ENCODE peak calls at places on chromosomes 2 and 18, in five cellular contexts. One of them, this sample, is unnamed.

GRCh38 chr18:12679183-12679786 is 21.4 kb upstream of the SPIRE1 start:
- DNase-seq in hepatocyte: no peak
- DNase-seq in neural progenitor cell: no peak
- DNase-seq in GM23248: peak; percentile 65
- DNase-seq in GM23338: no peak
- DNase-seq in this sample: peak; percentile 77

GRCh38 chr2:238243496-238244076 is 3.7 kb upstream of the HES6 start:
- DNase-seq in hepatocyte: no peak
- DNase-seq in neural progenitor cell: no peak
- DNase-seq in GM23248: no peak
- DNase-seq in GM23338: peak; percentile 70
- DNase-seq in this sample: no peak

GRCh38 chr18:35041752-35042379 is 653 bp downstream of the MAPRE2 start:
- DNase-seq in hepatocyte: no peak
- DNase-seq in neural progenitor cell: peak; percentile 36
- DNase-seq in GM23248: peak; percentile 32
- DNase-seq in GM23338: no peak
- DNase-seq in this sample: no peak

GRCh38 chr2:203025592-203025991 is 10.9 kb downstream of the NBEAL1 start:
- DNase-seq in hepatocyte: no peak
- DNase-seq in neural progenitor cell: no peak
- DNase-seq in GM23248: peak; percentile 45
- DNase-seq in GM23338: no peak
- DNase-seq in this sample: no peak

GRCh38 chr2:241017228-241017940 is 19.0 kb downstream of the SNED1 start:
- DNase-seq in hepatocyte: no peak
- DNase-seq in neural progenitor cell: no peak
- DNase-seq in GM23248: no peak
- DNase-seq in GM23338: no peak
- DNase-seq in this sample: no peak

GRCh38 chr2:116802671-116803070 is 1011.8 kb upstream of the DDX18 start:
- DNase-seq in hepatocyte: no peak
- DNase-seq in neural progenitor cell: no peak
- DNase-seq in GM23248: no peak
- DNase-seq in GM23338: no peak
- DNase-seq in this sample: no peak

GRCh38 chr2:216911886-216912285 is 52.0 kb upstream of the TNP1 start:
- DNase-seq in hepatocyte: no peak
- DNase-seq in neural progenitor cell: no peak
- DNase-seq in GM23248: peak; percentile 77
- DNase-seq in GM23338: no peak
- DNase-seq in this sample: no peak

GRCh38 chr2:201057715-201058248 is 13.7 kb downstream of the HYCC2 start:
- DNase-seq in hepatocyte: no peak
- DNase-seq in neural progenitor cell: no peak
- DNase-seq in GM23248: no peak
- DNase-seq in GM23338: no peak
- DNase-seq in this sample: no peak

GRCh38 chr2:202102425-202103005 is 29.5 kb downstream of the KIAA2012 start:
- DNase-seq in hepatocyte: no peak
- DNase-seq in neural progenitor cell: peak; percentile 24
- DNase-seq in GM23248: no peak
- DNase-seq in GM23338: no peak
- DNase-seq in this sample: peak; percentile 73

GRCh38 chr2:147520817-147521216 is 324.0 kb upstream of the ACVR2A start:
- DNase-seq in hepatocyte: no peak
- DNase-seq in neural progenitor cell: no peak
- DNase-seq in GM23248: no peak
- DNase-seq in GM23338: no peak
- DNase-seq in this sample: no peak

GRCh38 chr2:167411367-167411766 is 523.1 kb downstream of the XIRP2 start:
- DNase-seq in hepatocyte: no peak
- DNase-seq in neural progenitor cell: no peak
- DNase-seq in GM23248: no peak
- DNase-seq in GM23338: no peak
- DNase-seq in this sample: peak; percentile 8

GRCh38 chr2:65103013-65103720 is 26.7 kb downstream of the RAB1A start:
- DNase-seq in hepatocyte: no peak
- DNase-seq in neural progenitor cell: peak; percentile 14
- DNase-seq in GM23248: no peak
- DNase-seq in GM23338: no peak
- DNase-seq in this sample: no peak

GRCh38 chr18:48949606-48950535 is 894 bp downstream of the SMAD7 start:
- DNase-seq in hepatocyte: peak; percentile 60
- DNase-seq in neural progenitor cell: peak; percentile 81
- DNase-seq in GM23248: peak; percentile 74
- DNase-seq in GM23338: peak; percentile 90
- DNase-seq in this sample: peak; percentile 68

GRCh38 chr2:235900631-235901030 is 267.6 kb downstream of the GBX2 start:
- DNase-seq in hepatocyte: no peak
- DNase-seq in neural progenitor cell: no peak
- DNase-seq in GM23248: no peak
- DNase-seq in GM23338: no peak
- DNase-seq in this sample: no peak

GRCh38 chr2:117351396-117351795 is 463.1 kb upstream of the DDX18 start:
- DNase-seq in hepatocyte: no peak
- DNase-seq in neural progenitor cell: no peak
- DNase-seq in GM23248: no peak
- DNase-seq in GM23338: no peak
- DNase-seq in this sample: no peak

GRCh38 chr2:97734061-97734912 is 20.9 kb downstream of the ZAP70 start:
- DNase-seq in hepatocyte: no peak
- DNase-seq in neural progenitor cell: no peak
- DNase-seq in GM23248: no peak
- DNase-seq in GM23338: no peak
- DNase-seq in this sample: no peak

GRCh38 chr2:628651-629050 is 48.6 kb downstream of the TMEM18 start:
- DNase-seq in hepatocyte: no peak
- DNase-seq in neural progenitor cell: no peak
- DNase-seq in GM23248: no peak
- DNase-seq in GM23338: no peak
- DNase-seq in this sample: peak; percentile 8

GRCh38 chr18:46555213-46555612 is 101.8 kb downstream of the LOXHD1 start:
- DNase-seq in hepatocyte: no peak
- DNase-seq in neural progenitor cell: no peak
- DNase-seq in GM23248: no peak
- DNase-seq in GM23338: no peak
- DNase-seq in this sample: no peak

GRCh38 chr18:36331541-36331971 is 34.0 kb downstream of the FHOD3 start:
- DNase-seq in hepatocyte: no peak
- DNase-seq in neural progenitor cell: no peak
- DNase-seq in GM23248: no peak
- DNase-seq in GM23338: no peak
- DNase-seq in this sample: no peak

GRCh38 chr2:187475499-187476248 is 27.6 kb upstream of the CALCRL start:
- DNase-seq in hepatocyte: no peak
- DNase-seq in neural progenitor cell: no peak
- DNase-seq in GM23248: no peak
- DNase-seq in GM23338: no peak
- DNase-seq in this sample: no peak

GRCh38 chr2:151237422-151238012 is 24.1 kb downstream of the RBM43 start:
- DNase-seq in hepatocyte: no peak
- DNase-seq in neural progenitor cell: no peak
- DNase-seq in GM23248: peak; percentile 72
- DNase-seq in GM23338: peak; percentile 11
- DNase-seq in this sample: peak; percentile 12

GRCh38 chr18:62614499-62614898 is 91.7 kb downstream of the ZCCHC2 start:
- DNase-seq in hepatocyte: no peak
- DNase-seq in neural progenitor cell: no peak
- DNase-seq in GM23248: no peak
- DNase-seq in GM23338: no peak
- DNase-seq in this sample: no peak

GRCh38 chr18:68722807-68723206 is 7.9 kb upstream of the TMX3 start:
- DNase-seq in hepatocyte: no peak
- DNase-seq in neural progenitor cell: no peak
- DNase-seq in GM23248: no peak
- DNase-seq in GM23338: no peak
- DNase-seq in this sample: no peak

GRCh38 chr2:108385411-108386071 is 7.8 kb downstream of the SULT1C4 start:
- DNase-seq in hepatocyte: peak; percentile 34
- DNase-seq in neural progenitor cell: no peak
- DNase-seq in GM23248: no peak
- DNase-seq in GM23338: no peak
- DNase-seq in this sample: no peak

GRCh38 chr2:75608684-75609333 is 37.8 kb upstream of the MRPL19 start:
- DNase-seq in hepatocyte: peak; percentile 77
- DNase-seq in neural progenitor cell: peak; percentile 83
- DNase-seq in GM23248: peak; percentile 75
- DNase-seq in GM23338: peak; percentile 83
- DNase-seq in this sample: peak; percentile 65

GRCh38 chr18:8762968-8763367 is 57.6 kb downstream of the MTCL1 start:
- DNase-seq in hepatocyte: no peak
- DNase-seq in neural progenitor cell: no peak
- DNase-seq in GM23248: no peak
- DNase-seq in GM23338: no peak
- DNase-seq in this sample: no peak

GRCh38 chr18:45974088-45974536 is 7.0 kb upstream of the EPG5 start:
- DNase-seq in hepatocyte: peak; percentile 75
- DNase-seq in neural progenitor cell: peak; percentile 72
- DNase-seq in GM23248: peak; percentile 86
- DNase-seq in GM23338: peak; percentile 83
- DNase-seq in this sample: peak; percentile 82

GRCh38 chr2:113212245-113213060 is 38.7 kb downstream of the PSD4 start:
- DNase-seq in hepatocyte: no peak
- DNase-seq in neural progenitor cell: peak; percentile 20
- DNase-seq in GM23248: no peak
- DNase-seq in GM23338: no peak
- DNase-seq in this sample: peak; percentile 66

GRCh38 chr2:138267161-138267901 is 234.2 kb upstream of the SPOPL start:
- DNase-seq in hepatocyte: no peak
- DNase-seq in neural progenitor cell: no peak
- DNase-seq in GM23248: peak; percentile 73
- DNase-seq in GM23338: no peak
- DNase-seq in this sample: peak; percentile 79

GRCh38 chr2:70143314-70144150 is 47.3 kb downstream of the C2orf42 start:
- DNase-seq in hepatocyte: peak; percentile 78
- DNase-seq in neural progenitor cell: peak; percentile 24
- DNase-seq in GM23248: peak; percentile 61
- DNase-seq in GM23338: peak; percentile 34
- DNase-seq in this sample: peak; percentile 30

GRCh38 chr2:110748489-110748867 is 16.1 kb downstream of the ACOXL start:
- DNase-seq in hepatocyte: no peak
- DNase-seq in neural progenitor cell: peak; percentile 30
- DNase-seq in GM23248: no peak
- DNase-seq in GM23338: no peak
- DNase-seq in this sample: no peak

GRCh38 chr2:221444106-221444505 is 128.0 kb downstream of the EPHA4 start:
- DNase-seq in hepatocyte: no peak
- DNase-seq in neural progenitor cell: no peak
- DNase-seq in GM23248: peak; percentile 88
- DNase-seq in GM23338: no peak
- DNase-seq in this sample: peak; percentile 22

GRCh38 chr18:59779979-59780378 is 82.8 kb upstream of the CCBE1 start:
- DNase-seq in hepatocyte: peak; percentile 5
- DNase-seq in neural progenitor cell: no peak
- DNase-seq in GM23248: peak; percentile 69
- DNase-seq in GM23338: no peak
- DNase-seq in this sample: no peak

GRCh38 chr2:159750873-159751272 is 38.6 kb downstream of the MARCHF7 start:
- DNase-seq in hepatocyte: no peak
- DNase-seq in neural progenitor cell: no peak
- DNase-seq in GM23248: no peak
- DNase-seq in GM23338: no peak
- DNase-seq in this sample: no peak

GRCh38 chr2:152646775-152647174 is 70.5 kb downstream of the PRPF40A start:
- DNase-seq in hepatocyte: peak; percentile 46
- DNase-seq in neural progenitor cell: no peak
- DNase-seq in GM23248: peak; percentile 96
- DNase-seq in GM23338: peak; percentile 40
- DNase-seq in this sample: peak; percentile 52

GRCh38 chr18:23228102-23229051 is 93.1 kb downstream of the CABLES1 start:
- DNase-seq in hepatocyte: no peak
- DNase-seq in neural progenitor cell: no peak
- DNase-seq in GM23248: peak; percentile 68
- DNase-seq in GM23338: no peak
- DNase-seq in this sample: peak; percentile 28

GRCh38 chr2:172783091-172783898 is 47.6 kb downstream of the RAPGEF4 start:
- DNase-seq in hepatocyte: peak; percentile 30
- DNase-seq in neural progenitor cell: peak; percentile 13
- DNase-seq in GM23248: peak; percentile 96
- DNase-seq in GM23338: peak; percentile 30
- DNase-seq in this sample: peak; percentile 12

GRCh38 chr2:30351941-30352340 is 95.1 kb upstream of the LCLAT1 start:
- DNase-seq in hepatocyte: no peak
- DNase-seq in neural progenitor cell: no peak
- DNase-seq in GM23248: no peak
- DNase-seq in GM23338: no peak
- DNase-seq in this sample: no peak

GRCh38 chr2:218273908-218274249 is 3.6 kb downstream of the PNKD start:
- DNase-seq in hepatocyte: no peak
- DNase-seq in neural progenitor cell: no peak
- DNase-seq in GM23248: no peak
- DNase-seq in GM23338: no peak
- DNase-seq in this sample: no peak
- H3K4me1 ChIP-seq in hepatocyte: peaks cover 21% of the 10 kb centered on the region
- H3K4me1 ChIP-seq in neural progenitor cell: peaks cover 10% of the 10 kb centered on the region
- H3K4me1 ChIP-seq in GM23248: peaks cover 17% of the 10 kb centered on the region
- H3K4me1 ChIP-seq in GM23338: peaks cover 12% of the 10 kb centered on the region
- H3K4me1 ChIP-seq in this sample: peaks cover 20% of the 10 kb centered on the region

GRCh38 chr2:191916826-191917225 is 69.9 kb upstream of the CAVIN2 start:
- DNase-seq in hepatocyte: no peak
- DNase-seq in neural progenitor cell: no peak
- DNase-seq in GM23248: peak; percentile 34
- DNase-seq in GM23338: no peak
- DNase-seq in this sample: no peak

GRCh38 chr2:191917430-191917881 is 70.6 kb upstream of the CAVIN2 start:
- DNase-seq in hepatocyte: no peak
- DNase-seq in neural progenitor cell: no peak
- DNase-seq in GM23248: peak; percentile 11
- DNase-seq in GM23338: no peak
- DNase-seq in this sample: no peak

GRCh38 chr2:191915750-191916149 is 68.9 kb upstream of the CAVIN2 start:
- DNase-seq in hepatocyte: no peak
- DNase-seq in neural progenitor cell: no peak
- DNase-seq in GM23248: no peak
- DNase-seq in GM23338: no peak
- DNase-seq in this sample: no peak

GRCh38 chr2:191920502-191920901 is 73.6 kb upstream of the CAVIN2 start:
- DNase-seq in hepatocyte: no peak
- DNase-seq in neural progenitor cell: no peak
- DNase-seq in GM23248: no peak
- DNase-seq in GM23338: no peak
- DNase-seq in this sample: no peak

GRCh38 chr2:191917967-191918651 is 71.2 kb upstream of the CAVIN2 start:
- DNase-seq in hepatocyte: no peak
- DNase-seq in neural progenitor cell: no peak
- DNase-seq in GM23248: no peak
- DNase-seq in GM23338: no peak
- DNase-seq in this sample: no peak
- H3K27ac ChIP-seq in hepatocyte: no peak overlapping the region
- H3K27ac ChIP-seq in neural progenitor cell: no peak overlapping the region
- H3K27ac ChIP-seq in GM23248: no peak overlapping the region
- H3K27ac ChIP-seq in GM23338: no peak overlapping the region
- H3K27ac ChIP-seq in this sample: no peak overlapping the region

GRCh38 chr2:10122500-10123280 is at the start of gene RRM2:
- DNase-seq in hepatocyte: peak; percentile 95
- DNase-seq in neural progenitor cell: peak; percentile 98
- DNase-seq in GM23248: peak; percentile 96
- DNase-seq in GM23338: peak; percentile 97
- DNase-seq in this sample: peak; percentile 98
- TF ChIP-seq EZH2 in hepatocyte: peak; percentile 36
- TF ChIP-seq EZH2 in neural progenitor cell: no peak
- TF ChIP-seq EZH2 in GM23248: no peak
- TF ChIP-seq EZH2 in GM23338: no peak
- TF ChIP-seq EZH2 in this sample: no peak

GRCh38 chr2:8537572-8538155 is 144.2 kb upstream of the ID2 start:
- DNase-seq in hepatocyte: no peak
- DNase-seq in neural progenitor cell: no peak
- DNase-seq in GM23248: no peak
- DNase-seq in GM23338: no peak
- DNase-seq in this sample: no peak
- H3K4me1 ChIP-seq in hepatocyte: peaks cover 60% of the 10 kb centered on the region
- H3K4me1 ChIP-seq in neural progenitor cell: peaks cover 7% of the 10 kb centered on the region
- H3K4me1 ChIP-seq in GM23248: peaks cover 24% of the 10 kb centered on the region
- H3K4me1 ChIP-seq in GM23338: no peaks in the 10 kb centered on the region
- H3K4me1 ChIP-seq in this sample: peaks cover 4% of the 10 kb centered on the region

This sample was measured in A673.